ENCODE peak calls at places on chromosomes 7 and 10, in ten cellular contexts. F, X, U, H, Z, M, Q, B, W and N are unnamed samples.
A peak's percentile ranks its signal among the peaks of the same experiment; 100 is the strongest.

GRCh38 chr7:69796421-69796820 is 198.1 kb downstream of the AUTS2 start:
- DNase-seq in X (no peak), U (no peak), Z (no peak), B (no peak), W (no peak), Q (no peak), H (no peak), F (no peak), M (no peak), N (no peak)

GRCh38 chr10:96987842-96988175 is 155.7 kb downstream of the LCOR start:
- DNase-seq in F (no peak), W (no peak), B (no peak), M (no peak), Z (no peak), U (no peak), Q (peak; percentile 60), X (no peak), H (peak; percentile 82), N (no peak)

GRCh38 chr7:158858592-158859503 is 2.5 kb downstream of the DYNC2I1 start:
- DNase-seq in B (no peak), H (no peak), F (no peak), X (no peak), U (no peak), Q (no peak), M (no peak), W (peak; percentile 24), Z (no peak), N (peak; percentile 35)

GRCh38 chr7:123846217-123846891 is 1.4 kb downstream of the HYAL4 start:
- DNase-seq in Z (peak; percentile 40), X (no peak), F (no peak), Q (no peak), M (no peak), U (no peak), W (no peak), H (no peak), B (no peak), N (no peak)

GRCh38 chr7:73521636-73522080 is 435 bp downstream of the BAZ1B start:
- DNase-seq in F (no peak), Q (peak; percentile 92), M (peak; percentile 85), Z (no peak), H (peak; percentile 74), U (no peak), W (peak; percentile 77), B (no peak), X (peak; percentile 90), N (peak; percentile 80)

GRCh38 chr10:123999261-123999660 is 94.1 kb downstream of the CHST15 start:
- DNase-seq in F (no peak), B (no peak), Q (no peak), U (no peak), W (no peak), M (no peak), H (no peak), X (no peak), Z (no peak), N (peak; percentile 58)

GRCh38 chr7:48938539-48938938 is 14.2 kb downstream of the CDC14C start:
- DNase-seq in M (no peak), Z (no peak), W (no peak), B (peak; percentile 62), F (no peak), H (peak; percentile 31), Q (no peak), U (no peak), X (no peak), N (no peak)

GRCh38 chr7:27134392-27134791 is 3.8 kb upstream of the HOXA4 start:
- DNase-seq in M (no peak), B (peak; percentile 67), H (peak; percentile 96), U (peak; percentile 41), Q (peak; percentile 97), Z (peak; percentile 90), F (peak; percentile 33), X (no peak), W (no peak), N (no peak)

GRCh38 chr10:50421026-50421719 is 169.9 kb upstream of the ASAH2 start:
- DNase-seq in F (no peak), B (no peak), M (peak; percentile 36), H (peak; percentile 55), W (peak; percentile 41), Z (peak; percentile 31), Q (peak; percentile 72), U (no peak), X (no peak), N (no peak)

GRCh38 chr10:43204943-43205671 is 61.8 kb downstream of the RASGEF1A start:
- DNase-seq in Z (peak; percentile 50), H (peak; percentile 78), F (no peak), W (peak; percentile 70), Q (peak; percentile 98), U (peak; percentile 59), B (peak; percentile 57), X (peak; percentile 81), M (peak; percentile 58), N (no peak)

GRCh38 chr10:100999742-101000601 is at the start of gene LZTS2:
- DNase-seq in W (peak; percentile 55), F (no peak), X (no peak), Z (peak; percentile 38), B (no peak), U (no peak), H (peak; percentile 76), M (no peak), Q (peak; percentile 96), N (peak; percentile 82)

GRCh38 chr10:27547047-27547446 is 42.9 kb downstream of the RAB18 start:
- DNase-seq in X (no peak), Z (no peak), B (no peak), U (no peak), Q (no peak), W (no peak), M (no peak), H (no peak), F (no peak), N (no peak)

GRCh38 chr10:85831422-85831821 is 535.2 kb downstream of the GRID1 start:
- DNase-seq in F (no peak), Q (no peak), U (no peak), W (no peak), Z (no peak), X (no peak), H (no peak), M (no peak), B (no peak), N (no peak)
- H3K27ac ChIP-seq in F (no peak overlapping the region), Q (no peak overlapping the region), U (no peak overlapping the region), W (no peak overlapping the region), Z (no peak overlapping the region), X (no peak overlapping the region), H (no peak overlapping the region), M (no peak overlapping the region), B (no peak overlapping the region), N (no peak overlapping the region)

DNA sequence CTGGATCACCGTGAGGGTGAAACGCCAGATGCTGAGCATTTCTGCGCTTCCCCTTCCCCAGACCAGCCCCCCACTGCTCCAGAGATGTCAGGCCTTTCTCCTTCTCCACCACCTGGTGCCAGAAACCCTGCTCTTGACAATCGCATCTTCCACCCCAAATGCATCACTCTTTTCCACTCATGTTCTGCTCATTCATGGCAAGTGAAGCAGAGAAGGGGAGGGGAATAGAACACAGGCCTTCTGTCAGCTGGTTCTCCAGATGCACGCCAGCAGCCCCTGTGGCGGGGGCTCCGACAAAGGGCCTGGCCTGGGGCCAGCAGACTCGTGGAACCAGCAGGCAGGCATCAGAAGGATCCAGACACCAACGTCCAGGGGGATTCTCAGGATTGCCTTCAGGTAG is 68.5 kb upstream of the SVIL start:
- DNase-seq in M (peak; percentile 2), Q (peak; percentile 56), H (no peak), X (peak; percentile 69), U (peak; percentile 35), Z (no peak), B (no peak), F (no peak), W (peak; percentile 80), N (no peak)
- H3K27ac ChIP-seq in M (no peak overlapping the region), Q (no peak overlapping the region), H (no peak overlapping the region), X (no peak overlapping the region), U (no peak overlapping the region), Z (no peak overlapping the region), B (peak overlapping the region; percentile 48), F (peak overlapping the region; percentile 43), W (peak overlapping the region; percentile 37), N (peak overlapping the region; percentile 63)

GRCh38 chr10:11339013-11339412 is 272.4 kb downstream of the USP6NL start:
- DNase-seq in Q (no peak), X (peak; percentile 36), M (no peak), U (no peak), Z (no peak), F (no peak), B (no peak), W (peak; percentile 51), H (no peak), N (no peak)
- H3K27ac ChIP-seq in Q (no peak overlapping the region), X (no peak overlapping the region), M (no peak overlapping the region), U (no peak overlapping the region), Z (no peak overlapping the region), F (no peak overlapping the region), B (no peak overlapping the region), W (peak overlapping the region; percentile 72), H (no peak overlapping the region), N (no peak overlapping the region)

DNA sequence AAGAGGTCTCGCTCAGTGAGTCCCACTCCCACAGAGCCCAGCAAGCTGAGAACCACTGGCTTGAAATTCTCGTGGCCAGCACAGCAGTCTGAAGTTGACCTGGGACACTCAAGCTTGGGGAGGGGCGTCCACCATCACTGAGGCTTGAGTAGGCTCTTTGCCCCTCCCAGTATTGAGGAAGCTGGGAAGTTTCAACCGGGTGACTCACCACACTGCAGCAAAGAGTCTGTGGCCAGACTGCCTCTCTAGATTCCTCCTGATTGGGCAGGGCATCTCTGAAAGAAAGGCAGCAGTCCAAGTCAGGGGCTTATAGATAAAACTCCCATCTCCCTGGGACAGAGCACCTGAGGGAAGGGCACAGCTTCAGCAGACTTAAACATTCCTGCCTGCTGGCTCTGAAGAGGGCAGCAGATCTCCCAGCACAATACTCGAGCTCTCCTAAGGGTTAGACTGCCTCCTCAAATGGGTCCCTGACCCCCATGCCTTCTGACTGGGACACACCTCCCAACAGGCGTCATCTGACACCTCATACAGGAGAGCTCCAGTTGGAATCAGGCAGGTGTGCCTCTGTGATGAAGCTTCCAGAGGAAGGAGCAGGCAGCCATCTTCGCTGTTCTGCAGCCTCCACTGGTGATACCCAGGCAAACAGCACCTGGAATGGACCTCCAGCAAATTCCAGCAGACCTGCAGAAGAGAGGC is 970.9 kb upstream of the LRRN3 start:
- DNase-seq in W (no peak), U (no peak), H (no peak), F (no peak), X (no peak), M (no peak), Z (no peak), B (no peak), Q (no peak), N (no peak)
- H3K27ac ChIP-seq in W (no peak overlapping the region), U (no peak overlapping the region), H (no peak overlapping the region), F (no peak overlapping the region), X (no peak overlapping the region), M (no peak overlapping the region), Z (no peak overlapping the region), B (no peak overlapping the region), Q (no peak overlapping the region), N (no peak overlapping the region)